ENCODE peak calls at places on chromosomes 2 and 18, in seven cellular contexts. M is K562, V is SK-N-SH, O is HCT116, F is H1, K is GM12878, C is HepG2. I is an unnamed sample.

GRCh38 chr2:197200056-197200455 is 110.5 kb downstream of the ANKRD44 start:
- DNase-seq in M (no peak), V (no peak), O (no peak), F (no peak), K (no peak), C (no peak), I (no peak)

GRCh38 chr2:65411056-65411795 is 21.2 kb downstream of the SPRED2 start:
- DNase-seq in M (no peak), V (no peak), O (no peak), F (no peak), K (no peak), C (peak; percentile 43), I (no peak)

GRCh38 chr2:196335238-196335637 is 163.9 kb upstream of the STK17B start:
- DNase-seq in M (no peak), V (no peak), O (no peak), F (peak; percentile 27), K (no peak), C (no peak), I (no peak)

GRCh38 chr2:124323321-124323720 is 298.2 kb downstream of the CNTNAP5 start:
- DNase-seq in M (no peak), V (no peak), O (no peak), F (no peak), K (no peak), C (no peak), I (no peak)

GRCh38 chr2:240112914-240113690 is 23.0 kb downstream of the COPS9 start:
- DNase-seq in M (no peak), V (peak; percentile 8), O (no peak), F (no peak), K (no peak), C (no peak), I (no peak)

GRCh38 chr2:54396107-54396506 is 60.0 kb upstream of the SPTBN1 start:
- DNase-seq in M (no peak), V (no peak), O (no peak), F (no peak), K (no peak), C (no peak), I (no peak)

GRCh38 chr2:71599646-71600236 is 146.4 kb downstream of the DYSF start:
- DNase-seq in M (no peak), V (no peak), O (no peak), F (no peak), K (no peak), C (no peak), I (no peak)

GRCh38 chr18:59704146-59704545 is 6.9 kb upstream of the CCBE1 start:
- DNase-seq in M (no peak), V (no peak), O (no peak), F (no peak), K (no peak), C (no peak), I (no peak)

GRCh38 chr2:114201781-114202180 is 240.7 kb upstream of the DPP10 start:
- DNase-seq in M (peak; percentile 3), V (no peak), O (no peak), F (no peak), K (no peak), C (peak; percentile 28), I (no peak)

GRCh38 chr2:197170137-197170682 is 140.4 kb downstream of the ANKRD44 start:
- DNase-seq in M (no peak), V (no peak), O (no peak), F (no peak), K (no peak), C (no peak), I (no peak)

GRCh38 chr2:237194906-237195305 is 109.2 kb downstream of the COPS8 start:
- DNase-seq in M (no peak), V (no peak), O (no peak), F (no peak), K (no peak), C (no peak), I (no peak)

GRCh38 chr2:55165567-55165966 is 66.5 kb downstream of the CLHC1 start:
- DNase-seq in M (no peak), V (no peak), O (no peak), F (no peak), K (no peak), C (no peak), I (no peak)

GRCh38 chr2:242030226-242030575 is 160.7 kb downstream of the RTP5 start:
- DNase-seq in M (no peak), V (no peak), O (no peak), F (no peak), K (no peak), C (no peak), I (no peak)

GRCh38 chr18:21830533-21830932 is 89.9 kb downstream of the MIB1 start:
- DNase-seq in M (no peak), V (no peak), O (no peak), F (no peak), K (no peak), C (no peak), I (no peak)

GRCh38 chr2:129748653-129749052 is 230.8 kb upstream of the RAB6C start:
- DNase-seq in M (peak; percentile 23), V (no peak), O (peak; percentile 18), F (peak; percentile 19), K (no peak), C (peak; percentile 21), I (peak; percentile 44)

GRCh38 chr2:54641988-54642387 is 81.5 kb upstream of the EML6 start:
- DNase-seq in M (no peak), V (no peak), O (no peak), F (no peak), K (no peak), C (no peak), I (no peak)

DNA sequence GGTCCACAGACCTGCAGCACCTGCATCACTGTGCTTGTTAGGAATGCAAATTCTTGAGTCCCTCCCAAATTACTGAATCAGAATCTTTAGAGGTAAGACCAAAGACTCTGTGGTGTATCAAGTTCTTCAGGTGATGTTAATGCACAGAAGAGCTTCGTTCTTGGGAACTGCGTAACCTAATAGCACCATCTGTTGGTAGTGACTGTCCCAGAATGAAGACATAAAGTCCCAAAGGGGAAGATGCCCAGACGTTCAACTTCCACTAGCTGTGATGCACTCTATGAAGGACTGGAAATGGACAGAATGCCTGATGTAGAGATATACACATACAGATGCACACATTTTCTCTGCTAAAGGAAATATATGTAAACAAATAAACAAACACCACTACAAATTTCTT is 576.0 kb downstream of the LRP1B start:
- DNase-seq in M (peak; percentile 13), V (peak; percentile 7), O (peak; percentile 34), F (no peak), K (no peak), C (peak; percentile 18), I (peak; percentile 70)
- TF ChIP-seq JUND in M (no peak), V (no peak), O (no peak), F (no peak), K (no peak), C (no peak), I (no peak)

GRCh38 chr2:150909090-150909489 is 352.6 kb downstream of the RBM43 start:
- DNase-seq in M (no peak), V (no peak), O (no peak), F (no peak), K (no peak), C (no peak), I (no peak)
- TF ChIP-seq JUND in M (no peak), V (no peak), O (no peak), F (no peak), K (no peak), C (no peak), I (no peak)

GRCh38 chr2:10014418-10015190 is 28.7 kb upstream of the KLF11 start:
- DNase-seq in M (no peak), V (no peak), O (no peak), F (no peak), K (no peak), C (no peak), I (no peak)
- TF ChIP-seq JUND in M (no peak), V (no peak), O (no peak), F (no peak), K (no peak), C (no peak), I (no peak)

GRCh38 chr2:104332733-104333132 is 521.2 kb upstream of the POU3F3 start:
- DNase-seq in M (no peak), V (no peak), O (no peak), F (peak; percentile 9), K (no peak), C (no peak), I (no peak)
- TF ChIP-seq JUND in M (no peak), V (no peak), O (no peak), F (no peak), K (no peak), C (no peak), I (no peak)

DNA sequence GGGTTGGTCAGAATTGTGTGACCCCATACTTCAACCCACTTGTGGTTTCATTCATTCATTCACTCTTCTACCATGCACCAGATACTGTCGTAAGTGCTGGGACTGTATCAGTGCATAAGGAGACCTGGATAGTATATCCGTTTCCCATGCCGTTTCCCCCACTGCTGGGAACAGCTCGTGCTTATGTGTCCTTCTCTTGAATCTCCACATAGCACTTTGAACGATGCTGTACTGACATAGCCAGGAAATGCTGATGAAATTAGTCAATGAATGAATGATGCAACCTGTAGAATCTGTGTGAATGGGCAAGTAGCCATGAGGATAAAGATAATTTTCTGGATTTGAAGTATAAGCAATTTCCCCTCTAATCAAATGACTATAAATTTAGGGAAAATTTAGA is 276.1 kb downstream of the BCL2 start:
- DNase-seq in M (no peak), V (no peak), O (no peak), F (no peak), K (no peak), C (no peak), I (no peak)
- TF ChIP-seq JUND in M (no peak), V (no peak), O (no peak), F (no peak), K (no peak), C (no peak), I (no peak)

DNA sequence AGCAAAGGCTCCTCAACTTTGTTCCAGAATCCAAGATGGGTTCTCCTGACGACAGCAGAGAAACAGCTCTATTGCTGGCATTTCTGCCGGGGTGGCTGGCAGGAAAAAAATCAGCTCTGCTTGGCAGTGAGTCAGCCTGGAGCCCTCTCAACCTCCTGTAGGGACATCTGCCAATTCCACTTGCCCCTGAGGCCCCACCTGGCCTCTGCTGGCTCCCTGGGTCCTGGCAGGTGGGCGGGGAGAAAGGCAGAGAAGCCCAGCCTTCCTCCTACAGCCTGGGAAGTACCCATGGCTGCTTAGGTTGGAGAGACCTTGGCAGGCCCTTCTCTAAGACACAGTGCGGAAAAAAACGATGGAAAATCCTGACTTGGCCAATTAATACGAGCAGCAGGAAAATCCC is 246.2 kb downstream of the TFCP2L1 start:
- DNase-seq in M (no peak), V (peak; percentile 64), O (no peak), F (no peak), K (no peak), C (no peak), I (no peak)
- TF ChIP-seq JUND in M (no peak), V (no peak), O (peak; percentile 10), F (no peak), K (no peak), C (no peak), I (no peak)

DNA sequence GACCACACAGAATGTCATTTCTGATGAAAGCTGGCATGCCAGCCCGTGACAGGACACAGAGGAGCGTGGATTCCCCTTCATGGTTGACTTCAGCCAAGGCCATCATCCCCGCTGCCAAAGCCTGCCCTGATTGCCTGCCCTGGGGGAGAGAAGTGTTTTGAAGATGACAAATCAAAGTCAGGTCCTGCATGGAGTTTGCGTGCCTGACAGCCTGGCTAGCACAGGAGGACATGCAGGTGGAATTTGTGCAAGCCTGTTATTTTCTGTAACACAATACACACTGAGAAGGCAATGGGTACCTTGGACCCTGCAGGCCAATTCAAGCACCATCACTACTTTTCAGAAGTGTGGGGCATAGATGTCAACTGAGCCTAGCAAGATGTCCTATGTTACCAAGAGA is 5.4 kb upstream of the IL1R2 start:
- DNase-seq in M (no peak), V (no peak), O (no peak), F (no peak), K (no peak), C (peak; percentile 70), I (no peak)
- TF ChIP-seq JUND in M (no peak), V (no peak), O (no peak), F (no peak), K (no peak), C (no peak), I (no peak)